ENCODE peak calls at places on chromosome 13, in nine cellular contexts. One of them, this sample, is unnamed.

GRCh38 chr13:27424246-27425150 is at the start of gene GTF3A:
- DNase-seq in left cardiac atrium: peak; percentile 87
- DNase-seq in NCI-H524: peak; percentile 93
- DNase-seq in MV-4-11: peak; percentile 81
- DNase-seq in LHCN-M2: peak; percentile 77
- DNase-seq in stimulated activated CD8-positive, alpha-beta memory T cell treated with anti-CD3 and anti-CD28 coated beads, Interleukin-2, amount 100 ng/mL, for 1 hour: peak; percentile 70
- DNase-seq in kidney glomerular epithelial cell: peak; percentile 83
- DNase-seq in Calu3: peak; percentile 83
- DNase-seq in activated CD8-positive, alpha-beta T cell treated with anti-CD3 and anti-CD28 coated beads, Interleukin-2, amount 10 ng/mL, durations not matched to agents 7 days and 5 days: peak; percentile 85
- DNase-seq in this sample: peak; percentile 78

GRCh38 chr13:32446778-32447465 is 19.0 kb upstream of the N4BP2L1 start:
- DNase-seq in left cardiac atrium: no peak
- DNase-seq in NCI-H524: peak; percentile 14
- DNase-seq in MV-4-11: peak; percentile 80
- DNase-seq in LHCN-M2: no peak
- DNase-seq in stimulated activated CD8-positive, alpha-beta memory T cell treated with anti-CD3 and anti-CD28 coated beads, Interleukin-2, amount 100 ng/mL, for 1 hour: no peak
- DNase-seq in kidney glomerular epithelial cell: no peak
- DNase-seq in Calu3: no peak
- DNase-seq in activated CD8-positive, alpha-beta T cell treated with anti-CD3 and anti-CD28 coated beads, Interleukin-2, amount 10 ng/mL, durations not matched to agents 7 days and 5 days: no peak
- DNase-seq in this sample: no peak

GRCh38 chr13:97856001-97856675 is 97.3 kb upstream of the IPO5 start:
- DNase-seq in left cardiac atrium: peak; percentile 44
- DNase-seq in NCI-H524: no peak
- DNase-seq in MV-4-11: no peak
- DNase-seq in LHCN-M2: no peak
- DNase-seq in stimulated activated CD8-positive, alpha-beta memory T cell treated with anti-CD3 and anti-CD28 coated beads, Interleukin-2, amount 100 ng/mL, for 1 hour: no peak
- DNase-seq in kidney glomerular epithelial cell: no peak
- DNase-seq in Calu3: no peak
- DNase-seq in activated CD8-positive, alpha-beta T cell treated with anti-CD3 and anti-CD28 coated beads, Interleukin-2, amount 10 ng/mL, durations not matched to agents 7 days and 5 days: no peak
- DNase-seq in this sample: no peak

GRCh38 chr13:33322474-33322827 is 36.9 kb upstream of the STARD13 start:
- DNase-seq in left cardiac atrium: peak; percentile 42
- DNase-seq in NCI-H524: no peak
- DNase-seq in MV-4-11: no peak
- DNase-seq in LHCN-M2: peak; percentile 86
- DNase-seq in stimulated activated CD8-positive, alpha-beta memory T cell treated with anti-CD3 and anti-CD28 coated beads, Interleukin-2, amount 100 ng/mL, for 1 hour: no peak
- DNase-seq in kidney glomerular epithelial cell: no peak
- DNase-seq in Calu3: no peak
- DNase-seq in activated CD8-positive, alpha-beta T cell treated with anti-CD3 and anti-CD28 coated beads, Interleukin-2, amount 10 ng/mL, durations not matched to agents 7 days and 5 days: no peak
- DNase-seq in this sample: no peak

GRCh38 chr13:29526741-29527140 is 68.7 kb downstream of the SLC7A1 start:
- DNase-seq in left cardiac atrium: no peak
- DNase-seq in NCI-H524: no peak
- DNase-seq in MV-4-11: no peak
- DNase-seq in LHCN-M2: no peak
- DNase-seq in stimulated activated CD8-positive, alpha-beta memory T cell treated with anti-CD3 and anti-CD28 coated beads, Interleukin-2, amount 100 ng/mL, for 1 hour: no peak
- DNase-seq in kidney glomerular epithelial cell: no peak
- DNase-seq in Calu3: no peak
- DNase-seq in activated CD8-positive, alpha-beta T cell treated with anti-CD3 and anti-CD28 coated beads, Interleukin-2, amount 10 ng/mL, durations not matched to agents 7 days and 5 days: no peak
- DNase-seq in this sample: no peak

GRCh38 chr13:30026093-30026492 is 175.7 kb upstream of the UBL3 start:
- DNase-seq in left cardiac atrium: no peak
- DNase-seq in NCI-H524: no peak
- DNase-seq in MV-4-11: no peak
- DNase-seq in LHCN-M2: peak; percentile 77
- DNase-seq in stimulated activated CD8-positive, alpha-beta memory T cell treated with anti-CD3 and anti-CD28 coated beads, Interleukin-2, amount 100 ng/mL, for 1 hour: no peak
- DNase-seq in kidney glomerular epithelial cell: peak; percentile 18
- DNase-seq in Calu3: no peak
- DNase-seq in activated CD8-positive, alpha-beta T cell treated with anti-CD3 and anti-CD28 coated beads, Interleukin-2, amount 10 ng/mL, durations not matched to agents 7 days and 5 days: no peak
- DNase-seq in this sample: no peak

GRCh38 chr13:63088226-63088625 is 1672.6 kb upstream of the PCDH20 start:
- DNase-seq in left cardiac atrium: no peak
- DNase-seq in NCI-H524: peak; percentile 3
- DNase-seq in MV-4-11: no peak
- DNase-seq in LHCN-M2: no peak
- DNase-seq in stimulated activated CD8-positive, alpha-beta memory T cell treated with anti-CD3 and anti-CD28 coated beads, Interleukin-2, amount 100 ng/mL, for 1 hour: no peak
- DNase-seq in kidney glomerular epithelial cell: no peak
- DNase-seq in Calu3: no peak
- DNase-seq in activated CD8-positive, alpha-beta T cell treated with anti-CD3 and anti-CD28 coated beads, Interleukin-2, amount 10 ng/mL, durations not matched to agents 7 days and 5 days: no peak
- DNase-seq in this sample: no peak

GRCh38 chr13:101570410-101570809 is 117.9 kb downstream of the ITGBL1 start:
- DNase-seq in left cardiac atrium: no peak
- DNase-seq in NCI-H524: no peak
- DNase-seq in MV-4-11: no peak
- DNase-seq in LHCN-M2: peak; percentile 20
- DNase-seq in stimulated activated CD8-positive, alpha-beta memory T cell treated with anti-CD3 and anti-CD28 coated beads, Interleukin-2, amount 100 ng/mL, for 1 hour: no peak
- DNase-seq in kidney glomerular epithelial cell: peak; percentile 84
- DNase-seq in Calu3: no peak
- DNase-seq in activated CD8-positive, alpha-beta T cell treated with anti-CD3 and anti-CD28 coated beads, Interleukin-2, amount 10 ng/mL, durations not matched to agents 7 days and 5 days: no peak
- DNase-seq in this sample: no peak

GRCh38 chr13:92355213-92355612 is 871.4 kb upstream of the GPC6 start:
- DNase-seq in left cardiac atrium: no peak
- DNase-seq in NCI-H524: peak; percentile 76
- DNase-seq in MV-4-11: peak; percentile 42
- DNase-seq in LHCN-M2: no peak
- DNase-seq in stimulated activated CD8-positive, alpha-beta memory T cell treated with anti-CD3 and anti-CD28 coated beads, Interleukin-2, amount 100 ng/mL, for 1 hour: no peak
- DNase-seq in kidney glomerular epithelial cell: no peak
- DNase-seq in Calu3: no peak
- DNase-seq in activated CD8-positive, alpha-beta T cell treated with anti-CD3 and anti-CD28 coated beads, Interleukin-2, amount 10 ng/mL, durations not matched to agents 7 days and 5 days: no peak
- DNase-seq in this sample: peak; percentile 6

GRCh38 chr13:46530084-46530935 is 22.7 kb upstream of the LRCH1 start:
- DNase-seq in left cardiac atrium: no peak
- DNase-seq in NCI-H524: no peak
- DNase-seq in MV-4-11: no peak
- DNase-seq in LHCN-M2: peak; percentile 50
- DNase-seq in stimulated activated CD8-positive, alpha-beta memory T cell treated with anti-CD3 and anti-CD28 coated beads, Interleukin-2, amount 100 ng/mL, for 1 hour: no peak
- DNase-seq in kidney glomerular epithelial cell: no peak
- DNase-seq in Calu3: no peak
- DNase-seq in activated CD8-positive, alpha-beta T cell treated with anti-CD3 and anti-CD28 coated beads, Interleukin-2, amount 10 ng/mL, durations not matched to agents 7 days and 5 days: no peak
- DNase-seq in this sample: no peak

GRCh38 chr13:46377554-46377953 is 9.5 kb downstream of the RUBCNL start:
- DNase-seq in left cardiac atrium: no peak
- DNase-seq in NCI-H524: no peak
- DNase-seq in MV-4-11: peak; percentile 11
- DNase-seq in LHCN-M2: no peak
- DNase-seq in stimulated activated CD8-positive, alpha-beta memory T cell treated with anti-CD3 and anti-CD28 coated beads, Interleukin-2, amount 100 ng/mL, for 1 hour: no peak
- DNase-seq in kidney glomerular epithelial cell: no peak
- DNase-seq in Calu3: no peak
- DNase-seq in activated CD8-positive, alpha-beta T cell treated with anti-CD3 and anti-CD28 coated beads, Interleukin-2, amount 10 ng/mL, durations not matched to agents 7 days and 5 days: no peak
- DNase-seq in this sample: no peak

GRCh38 chr13:94209110-94209509 is 270.4 kb downstream of the DCT start:
- DNase-seq in left cardiac atrium: no peak
- DNase-seq in NCI-H524: no peak
- DNase-seq in MV-4-11: no peak
- DNase-seq in LHCN-M2: peak; percentile 76
- DNase-seq in stimulated activated CD8-positive, alpha-beta memory T cell treated with anti-CD3 and anti-CD28 coated beads, Interleukin-2, amount 100 ng/mL, for 1 hour: no peak
- DNase-seq in kidney glomerular epithelial cell: no peak
- DNase-seq in Calu3: no peak
- DNase-seq in activated CD8-positive, alpha-beta T cell treated with anti-CD3 and anti-CD28 coated beads, Interleukin-2, amount 10 ng/mL, durations not matched to agents 7 days and 5 days: no peak
- DNase-seq in this sample: no peak

GRCh38 chr13:80379245-80379644 is 38.3 kb upstream of the SPRY2 start:
- DNase-seq in left cardiac atrium: no peak
- DNase-seq in NCI-H524: no peak
- DNase-seq in MV-4-11: no peak
- DNase-seq in LHCN-M2: peak; percentile 89
- DNase-seq in stimulated activated CD8-positive, alpha-beta memory T cell treated with anti-CD3 and anti-CD28 coated beads, Interleukin-2, amount 100 ng/mL, for 1 hour: no peak
- DNase-seq in kidney glomerular epithelial cell: peak; percentile 92
- DNase-seq in Calu3: no peak
- DNase-seq in activated CD8-positive, alpha-beta T cell treated with anti-CD3 and anti-CD28 coated beads, Interleukin-2, amount 10 ng/mL, durations not matched to agents 7 days and 5 days: no peak
- DNase-seq in this sample: no peak

GRCh38 chr13:49810825-49811526 is 18.5 kb upstream of the KPNA3 start:
- DNase-seq in left cardiac atrium: peak; percentile 34
- DNase-seq in NCI-H524: no peak
- DNase-seq in MV-4-11: no peak
- DNase-seq in LHCN-M2: peak; percentile 42
- DNase-seq in stimulated activated CD8-positive, alpha-beta memory T cell treated with anti-CD3 and anti-CD28 coated beads, Interleukin-2, amount 100 ng/mL, for 1 hour: no peak
- DNase-seq in kidney glomerular epithelial cell: peak; percentile 9
- DNase-seq in Calu3: no peak
- DNase-seq in activated CD8-positive, alpha-beta T cell treated with anti-CD3 and anti-CD28 coated beads, Interleukin-2, amount 10 ng/mL, durations not matched to agents 7 days and 5 days: no peak
- DNase-seq in this sample: no peak

GRCh38 chr13:52455677-52456041 is 381 bp downstream of the CKAP2 start:
- DNase-seq in left cardiac atrium: peak; percentile 77
- DNase-seq in NCI-H524: peak; percentile 72
- DNase-seq in MV-4-11: peak; percentile 76
- DNase-seq in LHCN-M2: peak; percentile 62
- DNase-seq in stimulated activated CD8-positive, alpha-beta memory T cell treated with anti-CD3 and anti-CD28 coated beads, Interleukin-2, amount 100 ng/mL, for 1 hour: peak; percentile 20
- DNase-seq in kidney glomerular epithelial cell: peak; percentile 61
- DNase-seq in Calu3: peak; percentile 83
- DNase-seq in activated CD8-positive, alpha-beta T cell treated with anti-CD3 and anti-CD28 coated beads, Interleukin-2, amount 10 ng/mL, durations not matched to agents 7 days and 5 days: peak; percentile 82
- DNase-seq in this sample: peak; percentile 75

GRCh38 chr13:114099918-114100445 is 32.4 kb downstream of the RASA3 start:
- DNase-seq in left cardiac atrium: peak; percentile 27
- DNase-seq in NCI-H524: peak; percentile 38
- DNase-seq in MV-4-11: no peak
- DNase-seq in LHCN-M2: no peak
- DNase-seq in stimulated activated CD8-positive, alpha-beta memory T cell treated with anti-CD3 and anti-CD28 coated beads, Interleukin-2, amount 100 ng/mL, for 1 hour: no peak
- DNase-seq in kidney glomerular epithelial cell: no peak
- DNase-seq in Calu3: no peak
- DNase-seq in activated CD8-positive, alpha-beta T cell treated with anti-CD3 and anti-CD28 coated beads, Interleukin-2, amount 10 ng/mL, durations not matched to agents 7 days and 5 days: no peak
- DNase-seq in this sample: peak; percentile 19

GRCh38 chr13:42762251-42762650 is 19.1 kb upstream of the FAM216B start:
- DNase-seq in left cardiac atrium: no peak
- DNase-seq in NCI-H524: no peak
- DNase-seq in MV-4-11: no peak
- DNase-seq in LHCN-M2: no peak
- DNase-seq in stimulated activated CD8-positive, alpha-beta memory T cell treated with anti-CD3 and anti-CD28 coated beads, Interleukin-2, amount 100 ng/mL, for 1 hour: no peak
- DNase-seq in kidney glomerular epithelial cell: no peak
- DNase-seq in Calu3: no peak
- DNase-seq in activated CD8-positive, alpha-beta T cell treated with anti-CD3 and anti-CD28 coated beads, Interleukin-2, amount 10 ng/mL, durations not matched to agents 7 days and 5 days: no peak
- DNase-seq in this sample: no peak

GRCh38 chr13:53545340-53545941 is 516.8 kb downstream of the OLFM4 start:
- DNase-seq in left cardiac atrium: no peak
- DNase-seq in NCI-H524: no peak
- DNase-seq in MV-4-11: no peak
- DNase-seq in LHCN-M2: no peak
- DNase-seq in stimulated activated CD8-positive, alpha-beta memory T cell treated with anti-CD3 and anti-CD28 coated beads, Interleukin-2, amount 100 ng/mL, for 1 hour: no peak
- DNase-seq in kidney glomerular epithelial cell: no peak
- DNase-seq in Calu3: no peak
- DNase-seq in activated CD8-positive, alpha-beta T cell treated with anti-CD3 and anti-CD28 coated beads, Interleukin-2, amount 10 ng/mL, durations not matched to agents 7 days and 5 days: no peak
- DNase-seq in this sample: no peak

GRCh38 chr13:113546571-113547247 is 37.8 kb upstream of the TFDP1 start:
- DNase-seq in left cardiac atrium: peak; percentile 58
- DNase-seq in NCI-H524: no peak
- DNase-seq in MV-4-11: no peak
- DNase-seq in LHCN-M2: no peak
- DNase-seq in stimulated activated CD8-positive, alpha-beta memory T cell treated with anti-CD3 and anti-CD28 coated beads, Interleukin-2, amount 100 ng/mL, for 1 hour: no peak
- DNase-seq in kidney glomerular epithelial cell: peak; percentile 48
- DNase-seq in Calu3: no peak
- DNase-seq in activated CD8-positive, alpha-beta T cell treated with anti-CD3 and anti-CD28 coated beads, Interleukin-2, amount 10 ng/mL, durations not matched to agents 7 days and 5 days: no peak
- DNase-seq in this sample: no peak

GRCh38 chr13:108006619-108007018 is 208.7 kb downstream of the LIG4 start:
- DNase-seq in left cardiac atrium: no peak
- DNase-seq in NCI-H524: no peak
- DNase-seq in MV-4-11: no peak
- DNase-seq in LHCN-M2: no peak
- DNase-seq in stimulated activated CD8-positive, alpha-beta memory T cell treated with anti-CD3 and anti-CD28 coated beads, Interleukin-2, amount 100 ng/mL, for 1 hour: no peak
- DNase-seq in kidney glomerular epithelial cell: no peak
- DNase-seq in Calu3: no peak
- DNase-seq in activated CD8-positive, alpha-beta T cell treated with anti-CD3 and anti-CD28 coated beads, Interleukin-2, amount 10 ng/mL, durations not matched to agents 7 days and 5 days: no peak
- DNase-seq in this sample: no peak

GRCh38 chr13:24217601-24218281 is 57.2 kb downstream of the SPATA13 start:
- DNase-seq in left cardiac atrium: no peak
- DNase-seq in NCI-H524: no peak
- DNase-seq in MV-4-11: peak; percentile 74
- DNase-seq in LHCN-M2: peak; percentile 40
- DNase-seq in stimulated activated CD8-positive, alpha-beta memory T cell treated with anti-CD3 and anti-CD28 coated beads, Interleukin-2, amount 100 ng/mL, for 1 hour: no peak
- DNase-seq in kidney glomerular epithelial cell: no peak
- DNase-seq in Calu3: peak; percentile 37
- DNase-seq in activated CD8-positive, alpha-beta T cell treated with anti-CD3 and anti-CD28 coated beads, Interleukin-2, amount 10 ng/mL, durations not matched to agents 7 days and 5 days: peak; percentile 33
- DNase-seq in this sample: peak; percentile 14

GRCh38 chr13:113458218-113459065 is 5.2 kb upstream of the ADPRHL1 start:
- DNase-seq in left cardiac atrium: no peak
- DNase-seq in NCI-H524: peak; percentile 22
- DNase-seq in MV-4-11: no peak
- DNase-seq in LHCN-M2: no peak
- DNase-seq in stimulated activated CD8-positive, alpha-beta memory T cell treated with anti-CD3 and anti-CD28 coated beads, Interleukin-2, amount 100 ng/mL, for 1 hour: no peak
- DNase-seq in kidney glomerular epithelial cell: no peak
- DNase-seq in Calu3: no peak
- DNase-seq in activated CD8-positive, alpha-beta T cell treated with anti-CD3 and anti-CD28 coated beads, Interleukin-2, amount 10 ng/mL, durations not matched to agents 7 days and 5 days: no peak
- DNase-seq in this sample: peak; percentile 74

GRCh38 chr13:79522583-79522982 is 41.6 kb downstream of the NDFIP2 start:
- DNase-seq in left cardiac atrium: no peak
- DNase-seq in NCI-H524: no peak
- DNase-seq in MV-4-11: peak; percentile 99
- DNase-seq in LHCN-M2: peak; percentile 99
- DNase-seq in stimulated activated CD8-positive, alpha-beta memory T cell treated with anti-CD3 and anti-CD28 coated beads, Interleukin-2, amount 100 ng/mL, for 1 hour: no peak
- DNase-seq in kidney glomerular epithelial cell: no peak
- DNase-seq in Calu3: no peak
- DNase-seq in activated CD8-positive, alpha-beta T cell treated with anti-CD3 and anti-CD28 coated beads, Interleukin-2, amount 10 ng/mL, durations not matched to agents 7 days and 5 days: peak; percentile 78
- DNase-seq in this sample: no peak

This sample was measured in NCI-H345.